ENCODE peak calls at places on chromosomes 6 and 20, in six cellular contexts. J, Y, P, X, Z and V are unnamed samples.

GRCh38 chr20:2699775-2700413 is 7.3 kb downstream of the EBF4 start:
- DNase-seq in J (no peak), Y (no peak), P (no peak), X (no peak), Z (no peak), V (no peak)

GRCh38 chr6:36659271-36659670 is 19.2 kb upstream of the CDKN1A start:
- DNase-seq in J (peak), Y (peak), P (peak), X (no peak), Z (no peak), V (no peak)

GRCh38 chr6:3653528-3654070 is 97.9 kb downstream of the PXDC1 start:
- DNase-seq in J (no peak), Y (no peak), P (no peak), X (no peak), Z (no peak), V (no peak)

GRCh38 chr6:107115695-107116327 is 496 bp upstream of the BEND3 start:
- DNase-seq in J (peak), Y (no peak), P (peak), X (no peak), Z (peak), V (no peak)

GRCh38 chr6:118683881-118684872 is 32.8 kb upstream of the CEP85L start:
- DNase-seq in J (no peak), Y (no peak), P (no peak), X (no peak), Z (no peak), V (no peak)

GRCh38 chr6:33607784-33608161 is 13.3 kb upstream of the ITPR3 start:
- DNase-seq in J (no peak), Y (no peak), P (no peak), X (no peak), Z (no peak), V (no peak)

GRCh38 chr6:108686896-108687295 is 126.2 kb downstream of the FOXO3 start:
- DNase-seq in J (no peak), Y (no peak), P (no peak), X (no peak), Z (no peak), V (no peak)

GRCh38 chr6:136079701-136080565 is 170.2 kb downstream of the MTFR2 start:
- DNase-seq in J (no peak), Y (no peak), P (no peak), X (no peak), Z (no peak), V (no peak)

GRCh38 chr6:149060300-149060984 is 257.1 kb upstream of the TAB2 start:
- DNase-seq in J (no peak), Y (no peak), P (no peak), X (no peak), Z (no peak), V (no peak)

GRCh38 chr6:157223486-157223885 is 99.8 kb downstream of the TMEM242 start:
- DNase-seq in J (no peak), Y (no peak), P (no peak), X (no peak), Z (no peak), V (no peak)

GRCh38 chr6:156828280-156828703 is 51.1 kb downstream of the ARID1B start:
- DNase-seq in J (peak), Y (peak), P (peak), X (no peak), Z (no peak), V (peak)

GRCh38 chr20:13220194-13220856 is 749 bp upstream of the ISM1 start:
- DNase-seq in J (peak), Y (no peak), P (peak), X (peak), Z (no peak), V (no peak)

GRCh38 chr6:91669904-91670295 is 1083.0 kb upstream of the MAP3K7 start:
- DNase-seq in J (no peak), Y (no peak), P (no peak), X (no peak), Z (no peak), V (no peak)

GRCh38 chr6:42148058-42148457 is 5.6 kb upstream of the C6orf132 start:
- DNase-seq in J (no peak), Y (no peak), P (no peak), X (no peak), Z (no peak), V (no peak)

GRCh38 chr6:81838031-81838430 is 85.5 kb upstream of the TENT5A start:
- DNase-seq in J (no peak), Y (no peak), P (no peak), X (no peak), Z (no peak), V (no peak)

GRCh38 chr6:31092238-31092637 is 20.1 kb downstream of the C6orf15 start:
- DNase-seq in J (no peak), Y (no peak), P (no peak), X (no peak), Z (no peak), V (no peak)

GRCh38 chr6:8462169-8462568 is 26.8 kb upstream of the SLC35B3 start:
- DNase-seq in J (no peak), Y (no peak), P (no peak), X (no peak), Z (no peak), V (no peak)

GRCh38 chr6:42729731-42730130 is 7.3 kb upstream of the PRPH2 start:
- DNase-seq in J (no peak), Y (no peak), P (no peak), X (no peak), Z (no peak), V (no peak)

GRCh38 chr6:144165784-144166183 is 15.5 kb downstream of the STX11 start:
- DNase-seq in J (no peak), Y (no peak), P (no peak), X (no peak), Z (no peak), V (no peak)

GRCh38 chr20:62638680-62639406 is 3.5 kb upstream of the SLCO4A1 start:
- DNase-seq in J (no peak), Y (no peak), P (no peak), X (no peak), Z (no peak), V (no peak)

GRCh38 chr20:20489054-20489453 is 121.2 kb downstream of the INSM1 start:
- DNase-seq in J (no peak), Y (no peak), P (no peak), X (no peak), Z (no peak), V (no peak)

GRCh38 chr6:105526198-105526872 is 123.5 kb upstream of the PREP start:
- DNase-seq in J (no peak), Y (no peak), P (no peak), X (no peak), Z (no peak), V (no peak)

GRCh38 chr6:150312844-150313584 is 55.8 kb upstream of the IYD start:
- DNase-seq in J (no peak), Y (no peak), P (no peak), X (no peak), Z (no peak), V (no peak)